ENCODE peak calls at places on chromosomes 4 and X, in ten cellular contexts. One of them, this sample, is unnamed.

GRCh38 chrX:120262781-120263719 is 12.4 kb downstream of the ZBTB33 start:
- DNase-seq in AG10803: no peak
- DNase-seq in tibial nerve: no peak
- DNase-seq in endothelial cell: no peak
- DNase-seq in GM10248: no peak
- DNase-seq in nephron progenitor cell: no peak
- DNase-seq in heart left ventricle: no peak
- DNase-seq in astrocyte: no peak
- DNase-seq in mesothelial cell of epicardium: no peak
- DNase-seq in spleen: no peak
- DNase-seq in this sample: no peak

GRCh38 chr4:98828801-98829200 is 100.1 kb downstream of the EIF4E start:
- DNase-seq in mesothelial cell of epicardium: no peak
- DNase-seq in GM10248: no peak
- DNase-seq in nephron progenitor cell: no peak
- DNase-seq in spleen: no peak
- DNase-seq in tibial nerve: no peak
- DNase-seq in endothelial cell: no peak
- DNase-seq in heart left ventricle: no peak
- DNase-seq in AG10803: peak
- DNase-seq in astrocyte: no peak
- DNase-seq in this sample: no peak

GRCh38 chr4:116872308-116872707 is 213.1 kb downstream of the TRAM1L1 start:
- DNase-seq in heart left ventricle: no peak
- DNase-seq in mesothelial cell of epicardium: no peak
- DNase-seq in astrocyte: no peak
- DNase-seq in nephron progenitor cell: no peak
- DNase-seq in AG10803: no peak
- DNase-seq in tibial nerve: no peak
- DNase-seq in GM10248: no peak
- DNase-seq in spleen: no peak
- DNase-seq in endothelial cell: no peak
- DNase-seq in this sample: no peak

GRCh38 chrX:15498741-15499140 is 1.9 kb upstream of the BMX start:
- DNase-seq in endothelial cell: no peak
- DNase-seq in tibial nerve: no peak
- DNase-seq in astrocyte: no peak
- DNase-seq in mesothelial cell of epicardium: no peak
- DNase-seq in GM10248: no peak
- DNase-seq in heart left ventricle: no peak
- DNase-seq in spleen: no peak
- DNase-seq in AG10803: no peak
- DNase-seq in nephron progenitor cell: no peak
- DNase-seq in this sample: no peak

GRCh38 chr4:156528216-156528615 is 443.4 kb downstream of the PDGFC start:
- DNase-seq in mesothelial cell of epicardium: no peak
- DNase-seq in heart left ventricle: no peak
- DNase-seq in tibial nerve: no peak
- DNase-seq in GM10248: no peak
- DNase-seq in astrocyte: no peak
- DNase-seq in spleen: no peak
- DNase-seq in nephron progenitor cell: no peak
- DNase-seq in endothelial cell: no peak
- DNase-seq in AG10803: no peak
- DNase-seq in this sample: no peak

GRCh38 chr4:151854731-151855130 is 93.9 kb upstream of the GATB start:
- DNase-seq in spleen: no peak
- DNase-seq in AG10803: no peak
- DNase-seq in nephron progenitor cell: no peak
- DNase-seq in tibial nerve: no peak
- DNase-seq in astrocyte: peak
- DNase-seq in GM10248: no peak
- DNase-seq in endothelial cell: no peak
- DNase-seq in mesothelial cell of epicardium: no peak
- DNase-seq in heart left ventricle: no peak
- DNase-seq in this sample: no peak

GRCh38 chrX:17377795-17378194 is 2.8 kb downstream of the NHS start:
- DNase-seq in astrocyte: peak
- DNase-seq in spleen: no peak
- DNase-seq in GM10248: no peak
- DNase-seq in endothelial cell: no peak
- DNase-seq in heart left ventricle: no peak
- DNase-seq in tibial nerve: no peak
- DNase-seq in mesothelial cell of epicardium: no peak
- DNase-seq in nephron progenitor cell: no peak
- DNase-seq in AG10803: no peak
- DNase-seq in this sample: no peak

GRCh38 chr4:117783716-117784115 is 250.6 kb upstream of the NDST3 start:
- DNase-seq in mesothelial cell of epicardium: no peak
- DNase-seq in endothelial cell: no peak
- DNase-seq in nephron progenitor cell: no peak
- DNase-seq in astrocyte: peak
- DNase-seq in spleen: no peak
- DNase-seq in tibial nerve: no peak
- DNase-seq in heart left ventricle: no peak
- DNase-seq in AG10803: no peak
- DNase-seq in GM10248: no peak
- DNase-seq in this sample: no peak

GRCh38 chrX:130196453-130196852 is 24.7 kb downstream of the RAB33A start:
- DNase-seq in endothelial cell: no peak
- DNase-seq in spleen: no peak
- DNase-seq in tibial nerve: no peak
- DNase-seq in AG10803: peak
- DNase-seq in mesothelial cell of epicardium: no peak
- DNase-seq in heart left ventricle: no peak
- DNase-seq in nephron progenitor cell: no peak
- DNase-seq in GM10248: no peak
- DNase-seq in astrocyte: no peak
- DNase-seq in this sample: no peak

DNA sequence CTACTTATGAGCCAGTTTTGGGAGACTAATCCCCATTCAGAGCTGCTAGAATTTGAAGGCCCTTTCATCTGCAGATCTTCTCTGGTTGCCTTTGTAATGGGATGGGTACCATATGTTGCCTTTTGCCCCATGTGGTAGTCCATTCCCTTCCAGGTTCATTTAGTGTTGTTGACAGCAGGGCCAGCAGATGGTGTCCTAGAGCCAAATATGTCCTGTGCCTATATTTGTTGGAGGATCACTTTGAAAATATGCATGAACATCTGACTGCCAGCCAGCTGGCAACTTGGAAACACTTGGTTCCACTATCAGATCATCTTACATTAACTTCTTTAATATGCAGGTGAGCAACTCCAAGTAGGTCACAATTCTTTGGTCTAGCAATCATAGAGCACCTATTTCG is 30.4 kb downstream of the CFAP299 start:
- DNase-seq in nephron progenitor cell: peak
- DNase-seq in AG10803: peak
- DNase-seq in astrocyte: peak
- DNase-seq in spleen: no peak
- DNase-seq in mesothelial cell of epicardium: peak
- DNase-seq in endothelial cell: peak
- DNase-seq in GM10248: peak
- DNase-seq in heart left ventricle: no peak
- DNase-seq in tibial nerve: no peak
- DNase-seq in this sample: no peak
- TF ChIP-seq CTCF in nephron progenitor cell: peak
- TF ChIP-seq CTCF in AG10803: peak
- TF ChIP-seq CTCF in astrocyte: peak
- TF ChIP-seq CTCF in spleen: peak
- TF ChIP-seq CTCF in mesothelial cell of epicardium: peak
- TF ChIP-seq CTCF in endothelial cell: peak
- TF ChIP-seq CTCF in GM10248: peak
- TF ChIP-seq CTCF in heart left ventricle: peak
- TF ChIP-seq CTCF in tibial nerve: peak
- TF ChIP-seq CTCF in this sample: peak

GRCh38 chr4:48269861-48270515 is 350 bp upstream of the TEC start:
- DNase-seq in nephron progenitor cell: peak
- DNase-seq in endothelial cell: peak
- DNase-seq in spleen: peak
- DNase-seq in heart left ventricle: peak
- DNase-seq in astrocyte: peak
- DNase-seq in tibial nerve: peak
- DNase-seq in AG10803: peak
- DNase-seq in mesothelial cell of epicardium: peak
- DNase-seq in GM10248: peak
- DNase-seq in this sample: peak
- TF ChIP-seq CTCF in nephron progenitor cell: peak
- TF ChIP-seq CTCF in endothelial cell: no peak
- TF ChIP-seq CTCF in spleen: peak
- TF ChIP-seq CTCF in heart left ventricle: no peak
- TF ChIP-seq CTCF in astrocyte: no peak
- TF ChIP-seq CTCF in tibial nerve: no peak
- TF ChIP-seq CTCF in AG10803: peak
- TF ChIP-seq CTCF in mesothelial cell of epicardium: no peak
- TF ChIP-seq CTCF in GM10248: peak
- TF ChIP-seq CTCF in this sample: peak

DNA sequence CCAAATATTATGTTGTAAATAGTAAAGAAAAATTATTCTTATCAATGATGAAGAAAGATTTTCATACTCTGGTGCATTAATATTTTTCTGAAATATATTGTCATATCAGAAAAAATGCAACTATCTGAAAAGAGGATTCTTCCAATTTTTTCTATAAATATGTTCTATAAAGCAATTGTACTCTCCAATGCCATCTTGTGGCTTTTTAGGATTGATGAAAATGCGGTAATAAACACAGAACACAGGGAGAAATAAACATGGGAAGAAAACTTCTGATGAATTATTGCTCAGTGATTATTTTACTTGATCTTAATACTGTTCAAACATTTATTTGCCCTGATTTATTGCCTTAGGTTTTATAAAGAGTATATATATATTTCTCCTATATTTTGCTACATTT is 215.4 kb downstream of the IL1RAPL1 start:
- DNase-seq in tibial nerve: no peak
- DNase-seq in heart left ventricle: no peak
- DNase-seq in nephron progenitor cell: no peak
- DNase-seq in GM10248: no peak
- DNase-seq in AG10803: no peak
- DNase-seq in astrocyte: no peak
- DNase-seq in spleen: no peak
- DNase-seq in mesothelial cell of epicardium: no peak
- DNase-seq in endothelial cell: no peak
- DNase-seq in this sample: no peak
- TF ChIP-seq CTCF in tibial nerve: no peak
- TF ChIP-seq CTCF in heart left ventricle: no peak
- TF ChIP-seq CTCF in nephron progenitor cell: no peak
- TF ChIP-seq CTCF in GM10248: no peak
- TF ChIP-seq CTCF in AG10803: no peak
- TF ChIP-seq CTCF in astrocyte: no peak
- TF ChIP-seq CTCF in spleen: no peak
- TF ChIP-seq CTCF in mesothelial cell of epicardium: no peak
- TF ChIP-seq CTCF in endothelial cell: no peak
- TF ChIP-seq CTCF in this sample: peak

GRCh38 chrX:125681507-125681906 is 361.8 kb downstream of the TEX13C start:
- DNase-seq in spleen: no peak
- DNase-seq in nephron progenitor cell: no peak
- DNase-seq in astrocyte: no peak
- DNase-seq in GM10248: no peak
- DNase-seq in AG10803: no peak
- DNase-seq in tibial nerve: no peak
- DNase-seq in mesothelial cell of epicardium: no peak
- DNase-seq in endothelial cell: no peak
- DNase-seq in heart left ventricle: no peak
- DNase-seq in this sample: no peak
- TF ChIP-seq CTCF in spleen: no peak
- TF ChIP-seq CTCF in nephron progenitor cell: no peak
- TF ChIP-seq CTCF in astrocyte: no peak
- TF ChIP-seq CTCF in GM10248: no peak
- TF ChIP-seq CTCF in AG10803: no peak
- TF ChIP-seq CTCF in tibial nerve: no peak
- TF ChIP-seq CTCF in mesothelial cell of epicardium: no peak
- TF ChIP-seq CTCF in endothelial cell: no peak
- TF ChIP-seq CTCF in heart left ventricle: no peak
- TF ChIP-seq CTCF in this sample: no peak

DNA sequence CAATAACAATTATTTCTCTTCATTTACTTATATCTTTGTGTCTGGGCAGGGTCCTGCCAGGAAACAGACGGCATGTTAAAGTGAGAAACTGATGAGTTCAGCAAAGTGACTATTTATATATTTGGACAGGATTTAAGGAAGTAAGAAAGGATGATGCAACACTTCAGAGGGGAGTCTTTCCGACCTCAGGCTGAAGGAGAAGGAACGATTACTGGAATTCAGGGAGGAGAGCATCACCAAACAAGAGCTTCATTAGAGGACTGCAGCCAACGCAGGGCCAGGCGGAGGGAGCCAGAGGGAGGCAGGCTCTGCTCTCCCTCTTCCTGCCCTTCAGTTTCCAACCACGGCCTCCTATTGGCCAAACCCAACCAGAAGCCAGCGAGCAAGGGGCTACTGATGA is 1.5 kb upstream of the TLR7 start:
- DNase-seq in heart left ventricle: no peak
- DNase-seq in astrocyte: no peak
- DNase-seq in endothelial cell: no peak
- DNase-seq in nephron progenitor cell: no peak
- DNase-seq in GM10248: no peak
- DNase-seq in tibial nerve: no peak
- DNase-seq in AG10803: no peak
- DNase-seq in spleen: no peak
- DNase-seq in mesothelial cell of epicardium: no peak
- DNase-seq in this sample: no peak
- TF ChIP-seq CTCF in heart left ventricle: no peak
- TF ChIP-seq CTCF in astrocyte: no peak
- TF ChIP-seq CTCF in endothelial cell: no peak
- TF ChIP-seq CTCF in nephron progenitor cell: no peak
- TF ChIP-seq CTCF in GM10248: no peak
- TF ChIP-seq CTCF in tibial nerve: no peak
- TF ChIP-seq CTCF in AG10803: no peak
- TF ChIP-seq CTCF in spleen: no peak
- TF ChIP-seq CTCF in mesothelial cell of epicardium: no peak
- TF ChIP-seq CTCF in this sample: no peak

GRCh38 chrX:30060718-30061117 is 154.6 kb upstream of the MAGEB2 start:
- DNase-seq in GM10248: no peak
- DNase-seq in nephron progenitor cell: peak
- DNase-seq in tibial nerve: no peak
- DNase-seq in astrocyte: no peak
- DNase-seq in spleen: no peak
- DNase-seq in mesothelial cell of epicardium: no peak
- DNase-seq in AG10803: no peak
- DNase-seq in heart left ventricle: no peak
- DNase-seq in endothelial cell: peak
- DNase-seq in this sample: no peak
- TF ChIP-seq CTCF in GM10248: no peak
- TF ChIP-seq CTCF in nephron progenitor cell: peak
- TF ChIP-seq CTCF in tibial nerve: no peak
- TF ChIP-seq CTCF in astrocyte: peak
- TF ChIP-seq CTCF in spleen: no peak
- TF ChIP-seq CTCF in mesothelial cell of epicardium: no peak
- TF ChIP-seq CTCF in AG10803: peak
- TF ChIP-seq CTCF in heart left ventricle: no peak
- TF ChIP-seq CTCF in endothelial cell: no peak
- TF ChIP-seq CTCF in this sample: peak

This sample was measured in chondrocyte.